ENCODE peak calls at places on chromosomes 6 and 20, in seven cellular contexts. F, E, N, X, W, B and Z are unnamed samples.

GRCh38 chr6:6998194-6998569 is 109.6 kb upstream of the RREB1 start:
- DNase-seq in F (no peak), E (peak; percentile 22), N (peak; percentile 48), X (no peak), W (no peak), B (peak; percentile 32), Z (no peak)

GRCh38 chr6:139748353-139749146 is 374.1 kb upstream of the CITED2 start:
- DNase-seq in F (no peak), E (no peak), N (peak; percentile 29), X (no peak), W (no peak), B (no peak), Z (no peak)

GRCh38 chr6:122790740-122791679 is 2.0 kb downstream of the SMPDL3A start:
- DNase-seq in F (no peak), E (no peak), N (peak; percentile 2), X (no peak), W (no peak), B (no peak), Z (no peak)

GRCh38 chr6:92339891-92340290 is 1079.5 kb downstream of the EPHA7 start:
- DNase-seq in F (no peak), E (no peak), N (no peak), X (no peak), W (no peak), B (no peak), Z (no peak)

GRCh38 chr6:85429346-85429745 is 20.5 kb upstream of the NT5E start:
- DNase-seq in F (no peak), E (no peak), N (peak; percentile 77), X (no peak), W (no peak), B (no peak), Z (no peak)

GRCh38 chr6:54717849-54718455 is 128.6 kb upstream of the FAM83B start:
- DNase-seq in F (peak; percentile 5), E (peak; percentile 34), N (peak; percentile 33), X (peak; percentile 17), W (peak; percentile 24), B (no peak), Z (peak; percentile 25)

GRCh38 chr20:52569201-52569600 is 377.6 kb upstream of the ZFP64 start:
- DNase-seq in F (no peak), E (no peak), N (no peak), X (no peak), W (no peak), B (no peak), Z (no peak)

GRCh38 chr6:17167327-17167979 is 65.6 kb downstream of the STMND1 start:
- DNase-seq in F (no peak), E (peak; percentile 45), N (peak; percentile 64), X (no peak), W (peak; percentile 15), B (no peak), Z (no peak)

GRCh38 chr6:22062807-22063408 is 233.9 kb downstream of the PRL start:
- DNase-seq in F (peak; percentile 30), E (no peak), N (no peak), X (no peak), W (no peak), B (peak; percentile 74), Z (no peak)

GRCh38 chr6:44022296-44022661 is 105.0 kb downstream of the MRPL14 start:
- DNase-seq in F (no peak), E (no peak), N (no peak), X (no peak), W (no peak), B (no peak), Z (no peak)

GRCh38 chr20:32234135-32234808 is 26.6 kb downstream of the POFUT1 start:
- DNase-seq in F (no peak), E (no peak), N (no peak), X (no peak), W (no peak), B (no peak), Z (no peak)

GRCh38 chr6:19873031-19873430 is 35.9 kb downstream of the ID4 start:
- DNase-seq in F (no peak), E (no peak), N (no peak), X (no peak), W (peak; percentile 4), B (no peak), Z (no peak)

GRCh38 chr6:1869766-1870165 is 260.1 kb downstream of the FOXC1 start:
- DNase-seq in F (no peak), E (no peak), N (no peak), X (no peak), W (no peak), B (no peak), Z (no peak)

GRCh38 chr6:475341-475740 is 83.8 kb downstream of the IRF4 start:
- DNase-seq in F (no peak), E (no peak), N (no peak), X (no peak), W (no peak), B (no peak), Z (no peak)

GRCh38 chr6:11251553-11252358 is 19.3 kb upstream of the NEDD9 start:
- DNase-seq in F (no peak), E (no peak), N (peak; percentile 53), X (no peak), W (no peak), B (no peak), Z (peak; percentile 81)

GRCh38 chr6:158018370-158018771 is 36.7 kb downstream of the SYNJ2 start:
- DNase-seq in F (no peak), E (no peak), N (no peak), X (no peak), W (no peak), B (no peak), Z (no peak)

GRCh38 chr6:156557269-156557885 is 219.8 kb upstream of the ARID1B start:
- DNase-seq in F (no peak), E (peak; percentile 90), N (peak; percentile 42), X (no peak), W (no peak), B (peak; percentile 63), Z (no peak)

GRCh38 chr6:87180105-87180504 is 24.7 kb downstream of the ZNF292 start:
- DNase-seq in F (no peak), E (no peak), N (no peak), X (no peak), W (no peak), B (no peak), Z (no peak)

GRCh38 chr20:2465100-2465499 is 5.5 kb downstream of the SNRPB start:
- DNase-seq in F (no peak), E (no peak), N (no peak), X (no peak), W (no peak), B (no peak), Z (no peak)

GRCh38 chr6:108293527-108294296 is 1.1 kb upstream of the AFG1L start:
- DNase-seq in F (no peak), E (peak; percentile 50), N (no peak), X (no peak), W (no peak), B (peak; percentile 75), Z (peak; percentile 33)

GRCh38 chr6:53615633-53616449 is 49.7 kb downstream of the KLHL31 start:
- DNase-seq in F (no peak), E (peak; percentile 61), N (peak; percentile 33), X (no peak), W (peak; percentile 2), B (no peak), Z (no peak)

GRCh38 chr6:17491416-17492142 is 98.2 kb downstream of the CAP2 start:
- DNase-seq in F (no peak), E (no peak), N (no peak), X (no peak), W (no peak), B (no peak), Z (no peak)

GRCh38 chr6:13787146-13787545 is 27.2 kb downstream of the MCUR1 start:
- DNase-seq in F (no peak), E (no peak), N (peak; percentile 64), X (no peak), W (no peak), B (no peak), Z (no peak)

GRCh38 chr6:34888874-34889555 is at the start of gene ANKS1A:
- DNase-seq in F (peak; percentile 85), E (peak; percentile 62), N (peak; percentile 23), X (peak; percentile 90), W (peak; percentile 50), B (peak; percentile 96), Z (peak; percentile 90)

GRCh38 chr6:14396826-14397517 is 279.4 kb downstream of the CD83 start:
- DNase-seq in F (no peak), E (no peak), N (peak; percentile 20), X (no peak), W (no peak), B (peak; percentile 87), Z (no peak)

GRCh38 chr6:50610562-50610961 is 102.8 kb upstream of the TFAP2D start:
- DNase-seq in F (no peak), E (no peak), N (no peak), X (no peak), W (peak; percentile 6), B (no peak), Z (no peak)

GRCh38 chr6:150245148-150245547 is 102.3 kb downstream of the PPP1R14C start:
- DNase-seq in F (no peak), E (no peak), N (no peak), X (no peak), W (no peak), B (no peak), Z (no peak)

GRCh38 chr6:129946439-129947140 is 71.8 kb upstream of the L3MBTL3 start:
- DNase-seq in F (no peak), E (no peak), N (no peak), X (no peak), W (no peak), B (no peak), Z (no peak)

GRCh38 chr20:3456648-3457047 is 14.2 kb upstream of the ATRN start:
- DNase-seq in F (no peak), E (no peak), N (no peak), X (no peak), W (no peak), B (no peak), Z (no peak)

GRCh38 chr6:101126501-101126900 is 245.4 kb upstream of the ASCC3 start:
- DNase-seq in F (no peak), E (no peak), N (no peak), X (no peak), W (no peak), B (no peak), Z (no peak)